ENCODE peak calls at places on chromosome 4, in seven cellular contexts. K, D, T, E, M, Q and L are unnamed samples.

GRCh38 chr4:173835863-173836262 is 305.8 kb upstream of the HAND2 start:
- DNase-seq in E (peak), T (peak), K (peak), Q (no peak), D (no peak), M (no peak), L (no peak)

GRCh38 chr4:19438228-19438627 is 813.5 kb upstream of the SLIT2 start:
- DNase-seq in K (peak), Q (no peak), T (peak), D (no peak), M (no peak), E (peak), L (no peak)

GRCh38 chr4:96326846-96327245 is 487.0 kb downstream of the PDHA2 start:
- DNase-seq in E (no peak), D (no peak), K (no peak), T (no peak), Q (no peak), M (no peak), L (no peak)

GRCh38 chr4:6548201-6548881 is 26.6 kb upstream of the MAN2B2 start:
- DNase-seq in K (peak), E (peak), D (no peak), M (peak), T (peak), Q (no peak), L (peak)

GRCh38 chr4:73895201-73896177 is 26.3 kb downstream of the CXCL1 start:
- DNase-seq in D (no peak), K (no peak), T (no peak), E (no peak), Q (no peak), M (no peak), L (peak)

GRCh38 chr4:163941221-163941865 is 446.9 kb downstream of the TMA16 start:
- DNase-seq in Q (no peak), E (no peak), T (no peak), D (no peak), K (no peak), M (no peak), L (no peak)

GRCh38 chr4:37727635-37728034 is 41.5 kb upstream of the RELL1 start:
- DNase-seq in E (no peak), M (no peak), T (no peak), Q (no peak), K (no peak), D (no peak), L (no peak)

GRCh38 chr4:184415071-184415470 is 59.3 kb downstream of the IRF2 start:
- DNase-seq in E (no peak), D (no peak), M (no peak), K (no peak), T (no peak), Q (no peak), L (no peak)

GRCh38 chr4:8033776-8034528 is 94.3 kb upstream of the AFAP1 start:
- DNase-seq in D (no peak), Q (no peak), T (no peak), K (peak), E (no peak), M (no peak), L (no peak)

GRCh38 chr4:183878571-183878970 is 26.5 kb upstream of the STOX2 start:
- DNase-seq in Q (no peak), T (no peak), K (no peak), E (no peak), M (no peak), D (no peak), L (no peak)